ENCODE peak calls at places on chromosomes 5 and 9, in eight cellular contexts. One of them, this sample, is unnamed.

GRCh38 chr5:40291338-40291737 is 388.4 kb upstream of the PTGER4 start:
- DNase-seq in T follicular helper cell: no peak
- DNase-seq in RPMI7951: peak
- DNase-seq in omental fat pad: no peak
- DNase-seq in D341Med: no peak
- DNase-seq in left ventricle myocardium superior: no peak
- DNase-seq in psoas muscle: no peak
- DNase-seq in Peyer's patch: no peak
- DNase-seq in this sample: no peak

GRCh38 chr9:7320139-7320538 is 479.4 kb downstream of the DMAC1 start:
- DNase-seq in omental fat pad: no peak
- DNase-seq in left ventricle myocardium superior: no peak
- DNase-seq in Peyer's patch: no peak
- DNase-seq in RPMI7951: peak
- DNase-seq in D341Med: no peak
- DNase-seq in psoas muscle: no peak
- DNase-seq in T follicular helper cell: no peak
- DNase-seq in this sample: no peak

GRCh38 chr5:180599590-180599914 is 8.3 kb upstream of the SCGB3A1 start:
- DNase-seq in D341Med: no peak
- DNase-seq in psoas muscle: peak
- DNase-seq in left ventricle myocardium superior: no peak
- DNase-seq in Peyer's patch: no peak
- DNase-seq in omental fat pad: no peak
- DNase-seq in RPMI7951: no peak
- DNase-seq in T follicular helper cell: no peak
- DNase-seq in this sample: no peak

GRCh38 chr9:129490583-129491485 is 130.1 kb downstream of the C9orf50 start:
- DNase-seq in T follicular helper cell: no peak
- DNase-seq in Peyer's patch: no peak
- DNase-seq in RPMI7951: no peak
- DNase-seq in left ventricle myocardium superior: no peak
- DNase-seq in D341Med: no peak
- DNase-seq in psoas muscle: no peak
- DNase-seq in omental fat pad: no peak
- DNase-seq in this sample: no peak

GRCh38 chr5:57817001-57817453 is 334.4 kb upstream of the ACTBL2 start:
- DNase-seq in RPMI7951: peak
- DNase-seq in left ventricle myocardium superior: no peak
- DNase-seq in psoas muscle: no peak
- DNase-seq in D341Med: no peak
- DNase-seq in Peyer's patch: no peak
- DNase-seq in omental fat pad: no peak
- DNase-seq in T follicular helper cell: no peak
- DNase-seq in this sample: no peak

GRCh38 chr9:36765077-36765390 is 192.3 kb downstream of the MELK start:
- DNase-seq in psoas muscle: no peak
- DNase-seq in D341Med: no peak
- DNase-seq in RPMI7951: no peak
- DNase-seq in omental fat pad: no peak
- DNase-seq in left ventricle myocardium superior: no peak
- DNase-seq in Peyer's patch: no peak
- DNase-seq in T follicular helper cell: no peak
- DNase-seq in this sample: no peak

GRCh38 chr9:68822596-68823165 is 117.6 kb downstream of the PIP5K1B start:
- DNase-seq in D341Med: no peak
- DNase-seq in omental fat pad: no peak
- DNase-seq in RPMI7951: peak
- DNase-seq in left ventricle myocardium superior: peak
- DNase-seq in Peyer's patch: no peak
- DNase-seq in T follicular helper cell: no peak
- DNase-seq in psoas muscle: peak
- DNase-seq in this sample: no peak

GRCh38 chr5:126917918-126918623 is 112.3 kb downstream of the MARCHF3 start:
- DNase-seq in RPMI7951: peak
- DNase-seq in T follicular helper cell: no peak
- DNase-seq in omental fat pad: no peak
- DNase-seq in Peyer's patch: no peak
- DNase-seq in D341Med: peak
- DNase-seq in left ventricle myocardium superior: no peak
- DNase-seq in psoas muscle: peak
- DNase-seq in this sample: no peak

GRCh38 chr5:180162304-180162661 is 46.7 kb downstream of the RASGEF1C start:
- DNase-seq in RPMI7951: no peak
- DNase-seq in D341Med: no peak
- DNase-seq in left ventricle myocardium superior: no peak
- DNase-seq in Peyer's patch: no peak
- DNase-seq in T follicular helper cell: no peak
- DNase-seq in psoas muscle: no peak
- DNase-seq in omental fat pad: no peak
- DNase-seq in this sample: no peak

GRCh38 chr5:138352722-138353549 is 451 bp downstream of the KDM3B start:
- DNase-seq in Peyer's patch: peak
- DNase-seq in RPMI7951: peak
- DNase-seq in omental fat pad: no peak
- DNase-seq in T follicular helper cell: peak
- DNase-seq in left ventricle myocardium superior: peak
- DNase-seq in D341Med: no peak
- DNase-seq in psoas muscle: peak
- DNase-seq in this sample: no peak

GRCh38 chr5:14490309-14490711 is 91.3 kb upstream of the OTULINL start:
- DNase-seq in left ventricle myocardium superior: peak
- DNase-seq in psoas muscle: no peak
- DNase-seq in T follicular helper cell: no peak
- DNase-seq in Peyer's patch: no peak
- DNase-seq in D341Med: no peak
- DNase-seq in RPMI7951: no peak
- DNase-seq in omental fat pad: no peak
- DNase-seq in this sample: no peak

GRCh38 chr9:119959846-119960545 is 590.8 kb upstream of the BRINP1 start:
- DNase-seq in T follicular helper cell: no peak
- DNase-seq in psoas muscle: no peak
- DNase-seq in omental fat pad: no peak
- DNase-seq in RPMI7951: peak
- DNase-seq in left ventricle myocardium superior: no peak
- DNase-seq in Peyer's patch: no peak
- DNase-seq in D341Med: no peak
- DNase-seq in this sample: no peak

GRCh38 chr5:80109549-80110478 is 74.7 kb downstream of the THBS4 start:
- DNase-seq in omental fat pad: no peak
- DNase-seq in left ventricle myocardium superior: peak
- DNase-seq in T follicular helper cell: no peak
- DNase-seq in D341Med: peak
- DNase-seq in RPMI7951: no peak
- DNase-seq in Peyer's patch: no peak
- DNase-seq in psoas muscle: no peak
- DNase-seq in this sample: peak

GRCh38 chr5:163565931-163566608 is 60.7 kb downstream of the MAT2B start:
- DNase-seq in Peyer's patch: peak
- DNase-seq in psoas muscle: no peak
- DNase-seq in T follicular helper cell: no peak
- DNase-seq in omental fat pad: no peak
- DNase-seq in RPMI7951: peak
- DNase-seq in left ventricle myocardium superior: peak
- DNase-seq in D341Med: no peak
- DNase-seq in this sample: peak

GRCh38 chr5:141680751-141681201 is 1.3 kb downstream of the ARAP3 start:
- DNase-seq in RPMI7951: peak
- DNase-seq in T follicular helper cell: no peak
- DNase-seq in left ventricle myocardium superior: peak
- DNase-seq in D341Med: no peak
- DNase-seq in psoas muscle: no peak
- DNase-seq in omental fat pad: no peak
- DNase-seq in Peyer's patch: no peak
- DNase-seq in this sample: no peak

GRCh38 chr5:145072880-145073279 is 762.3 kb downstream of the PRELID2 start:
- DNase-seq in Peyer's patch: no peak
- DNase-seq in left ventricle myocardium superior: no peak
- DNase-seq in psoas muscle: no peak
- DNase-seq in RPMI7951: no peak
- DNase-seq in D341Med: no peak
- DNase-seq in omental fat pad: no peak
- DNase-seq in T follicular helper cell: no peak
- DNase-seq in this sample: no peak

GRCh38 chr5:91690921-91691320 is 307.8 kb upstream of the ARRDC3 start:
- DNase-seq in RPMI7951: no peak
- DNase-seq in Peyer's patch: no peak
- DNase-seq in psoas muscle: no peak
- DNase-seq in T follicular helper cell: no peak
- DNase-seq in D341Med: no peak
- DNase-seq in omental fat pad: no peak
- DNase-seq in left ventricle myocardium superior: no peak
- DNase-seq in this sample: no peak

GRCh38 chr5:178318382-178318781 is 85.8 kb upstream of the PHYKPL start:
- DNase-seq in left ventricle myocardium superior: no peak
- DNase-seq in psoas muscle: peak
- DNase-seq in Peyer's patch: no peak
- DNase-seq in omental fat pad: no peak
- DNase-seq in D341Med: no peak
- DNase-seq in T follicular helper cell: no peak
- DNase-seq in RPMI7951: no peak
- DNase-seq in this sample: no peak

GRCh38 chr5:109253262-109253661 is 156.5 kb downstream of the PJA2 start:
- DNase-seq in T follicular helper cell: no peak
- DNase-seq in D341Med: no peak
- DNase-seq in RPMI7951: no peak
- DNase-seq in left ventricle myocardium superior: no peak
- DNase-seq in omental fat pad: no peak
- DNase-seq in Peyer's patch: no peak
- DNase-seq in psoas muscle: no peak
- DNase-seq in this sample: no peak

GRCh38 chr5:122908108-122908507 is 62.7 kb downstream of the SNX24 start:
- DNase-seq in omental fat pad: no peak
- DNase-seq in D341Med: no peak
- DNase-seq in RPMI7951: no peak
- DNase-seq in Peyer's patch: no peak
- DNase-seq in left ventricle myocardium superior: no peak
- DNase-seq in T follicular helper cell: no peak
- DNase-seq in psoas muscle: no peak
- DNase-seq in this sample: no peak

GRCh38 chr5:171806976-171807823 is 21.6 kb downstream of the SMIM23 start:
- DNase-seq in Peyer's patch: no peak
- DNase-seq in D341Med: no peak
- DNase-seq in left ventricle myocardium superior: no peak
- DNase-seq in omental fat pad: no peak
- DNase-seq in RPMI7951: no peak
- DNase-seq in T follicular helper cell: no peak
- DNase-seq in psoas muscle: no peak
- DNase-seq in this sample: no peak

GRCh38 chr5:123754167-123754840 is 242.3 kb downstream of the CSNK1G3 start:
- DNase-seq in T follicular helper cell: no peak
- DNase-seq in RPMI7951: peak
- DNase-seq in left ventricle myocardium superior: no peak
- DNase-seq in psoas muscle: no peak
- DNase-seq in Peyer's patch: no peak
- DNase-seq in D341Med: no peak
- DNase-seq in omental fat pad: no peak
- DNase-seq in this sample: no peak

GRCh38 chr5:23268136-23268535 is 239.3 kb upstream of the PRDM9 start:
- DNase-seq in omental fat pad: no peak
- DNase-seq in RPMI7951: no peak
- DNase-seq in left ventricle myocardium superior: no peak
- DNase-seq in Peyer's patch: no peak
- DNase-seq in T follicular helper cell: no peak
- DNase-seq in psoas muscle: no peak
- DNase-seq in D341Med: no peak
- DNase-seq in this sample: no peak

GRCh38 chr9:93031629-93032431 is 26.7 kb upstream of the SUSD3 start:
- DNase-seq in left ventricle myocardium superior: no peak
- DNase-seq in psoas muscle: no peak
- DNase-seq in RPMI7951: no peak
- DNase-seq in D341Med: no peak
- DNase-seq in omental fat pad: no peak
- DNase-seq in Peyer's patch: no peak
- DNase-seq in T follicular helper cell: no peak
- DNase-seq in this sample: no peak

GRCh38 chr5:180316586-180316985 is 24.7 kb upstream of the MAPK9 start:
- DNase-seq in D341Med: no peak
- DNase-seq in RPMI7951: no peak
- DNase-seq in Peyer's patch: no peak
- DNase-seq in psoas muscle: no peak
- DNase-seq in omental fat pad: no peak
- DNase-seq in left ventricle myocardium superior: no peak
- DNase-seq in T follicular helper cell: no peak
- DNase-seq in this sample: no peak

GRCh38 chr5:115377468-115378217 is 81.2 kb upstream of the CCDC112 start:
- DNase-seq in D341Med: no peak
- DNase-seq in Peyer's patch: no peak
- DNase-seq in RPMI7951: peak
- DNase-seq in omental fat pad: no peak
- DNase-seq in left ventricle myocardium superior: no peak
- DNase-seq in psoas muscle: no peak
- DNase-seq in T follicular helper cell: no peak
- DNase-seq in this sample: peak

GRCh38 chr5:73388371-73388684 is 60.2 kb downstream of the FOXD1 start:
- DNase-seq in D341Med: peak
- DNase-seq in psoas muscle: no peak
- DNase-seq in left ventricle myocardium superior: no peak
- DNase-seq in Peyer's patch: no peak
- DNase-seq in omental fat pad: no peak
- DNase-seq in RPMI7951: peak
- DNase-seq in T follicular helper cell: no peak
- DNase-seq in this sample: no peak

GRCh38 chr5:93503598-93504067 is 77.4 kb downstream of the NR2F1-AS1 start:
- DNase-seq in RPMI7951: peak
- DNase-seq in left ventricle myocardium superior: no peak
- DNase-seq in psoas muscle: no peak
- DNase-seq in D341Med: no peak
- DNase-seq in Peyer's patch: no peak
- DNase-seq in T follicular helper cell: no peak
- DNase-seq in omental fat pad: no peak
- DNase-seq in this sample: no peak

GRCh38 chr9:135255033-135255842 is 167.8 kb downstream of the OLFM1 start:
- DNase-seq in D341Med: no peak
- DNase-seq in RPMI7951: no peak
- DNase-seq in psoas muscle: no peak
- DNase-seq in Peyer's patch: no peak
- DNase-seq in T follicular helper cell: no peak
- DNase-seq in left ventricle myocardium superior: peak
- DNase-seq in omental fat pad: no peak
- DNase-seq in this sample: no peak

GRCh38 chr5:137201876-137202275 is 297.2 kb downstream of the SPOCK1 start:
- DNase-seq in Peyer's patch: no peak
- DNase-seq in left ventricle myocardium superior: no peak
- DNase-seq in D341Med: peak
- DNase-seq in T follicular helper cell: no peak
- DNase-seq in omental fat pad: no peak
- DNase-seq in RPMI7951: peak
- DNase-seq in psoas muscle: no peak
- DNase-seq in this sample: no peak

This sample was measured in GM12878.